ENCODE peak calls at places on chromosome 10, in eight cellular contexts. L is ovary, T is body of pancreas, I is adrenal gland, G is HCT116, E is right lobe of liver, R is IMR-90, Z is GM12892. Q is an unnamed sample.

GRCh38 chr10:124655191-124656112 is 88.7 kb downstream of the FAM53B start:
- DNase-seq in L (no peak), T (no peak), I (no peak), G (no peak), E (no peak), R (no peak), Z (no peak), Q (no peak)

GRCh38 chr10:101266396-101267298 is 37.4 kb upstream of the LBX1 start:
- DNase-seq in L (no peak), T (no peak), I (no peak), G (no peak), E (no peak), R (no peak), Z (no peak), Q (no peak)

GRCh38 chr10:8054498-8055407 is at the start of gene GATA3:
- DNase-seq in L (no peak), T (peak; percentile 19), I (peak; percentile 80), G (no peak), E (no peak), R (peak; percentile 34), Z (no peak), Q (no peak)

GRCh38 chr10:45647118-45647517 is 25.5 kb downstream of the ZFAND4 start:
- DNase-seq in L (no peak), T (no peak), I (no peak), G (no peak), E (no peak), R (no peak), Z (no peak), Q (no peak)

GRCh38 chr10:79928028-79928583 is 20.8 kb downstream of the SFTPD start:
- DNase-seq in L (no peak), T (no peak), I (no peak), G (no peak), E (no peak), R (no peak), Z (no peak), Q (no peak)

GRCh38 chr10:13790196-13790595 is 203.4 kb downstream of the PRPF18 start:
- DNase-seq in L (no peak), T (no peak), I (no peak), G (no peak), E (no peak), R (no peak), Z (no peak), Q (no peak)

GRCh38 chr10:62815373-62816111 is 624 bp downstream of the EGR2 start:
- DNase-seq in L (peak; percentile 43), T (no peak), I (peak; percentile 20), G (no peak), E (peak; percentile 60), R (no peak), Z (no peak), Q (no peak)

GRCh38 chr10:132122939-132123445 is 57.2 kb downstream of the JAKMIP3 start:
- DNase-seq in L (no peak), T (no peak), I (no peak), G (no peak), E (peak; percentile 45), R (no peak), Z (no peak), Q (no peak)

GRCh38 chr10:43278216-43278615 is 11.4 kb upstream of the RASGEF1A start:
- DNase-seq in L (no peak), T (no peak), I (no peak), G (no peak), E (no peak), R (no peak), Z (no peak), Q (no peak)

GRCh38 chr10:90088008-90088322 is 386.6 kb downstream of the KIF20B start:
- DNase-seq in L (no peak), T (no peak), I (no peak), G (no peak), E (no peak), R (no peak), Z (no peak), Q (no peak)

GRCh38 chr10:110642980-110643655 is 1.0 kb upstream of the RBM20 start:
- DNase-seq in L (no peak), T (no peak), I (no peak), G (no peak), E (no peak), R (no peak), Z (no peak), Q (no peak)

GRCh38 chr10:35090162-35090954 is at the start of gene CUL2:
- DNase-seq in L (peak; percentile 94), T (peak; percentile 93), I (peak; percentile 94), G (peak; percentile 92), E (peak; percentile 92), R (peak; percentile 96), Z (peak; percentile 86), Q (peak; percentile 95)
- TF ChIP-seq POLR2A in L (no peak), T (no peak), I (no peak), G (no peak), E (peak; percentile 38), R (no peak), Z (no peak), Q (no peak)

DNA sequence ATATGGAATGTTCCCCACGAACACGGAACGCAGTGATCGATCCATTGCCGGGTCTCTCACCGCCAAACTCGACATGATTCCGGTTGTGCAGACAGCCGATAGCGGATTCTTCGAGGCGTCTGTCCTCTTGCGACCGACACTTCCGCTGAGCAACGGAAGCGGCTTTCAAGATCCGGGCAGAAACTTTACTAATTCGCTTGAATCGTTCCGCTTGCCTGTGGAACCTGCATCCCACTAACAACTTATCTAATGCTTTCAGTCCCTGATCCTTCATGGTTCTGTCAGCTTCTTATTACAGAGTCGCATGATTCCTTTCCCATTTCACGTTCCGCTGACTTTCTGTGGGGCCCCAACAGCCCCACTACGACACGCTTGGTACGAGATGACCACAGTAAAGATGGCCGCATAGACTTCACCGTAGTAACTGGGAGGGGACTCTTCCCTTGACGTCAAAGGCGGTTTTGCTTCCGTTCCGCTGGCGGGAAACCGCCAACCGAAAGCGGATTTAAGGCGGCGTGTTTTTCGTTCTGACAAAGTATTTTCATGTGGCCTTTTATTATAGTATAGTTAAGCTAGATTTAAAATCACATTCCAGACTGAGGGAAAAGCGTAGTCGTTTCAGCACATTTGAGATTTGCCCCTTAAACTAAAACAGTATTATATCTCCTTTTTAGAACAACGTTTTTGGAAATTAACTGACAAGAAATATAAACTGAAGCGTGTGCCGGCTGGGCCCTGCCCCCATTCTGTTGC is at the start of gene CSTF2T:
- DNase-seq in L (peak; percentile 90), T (peak; percentile 92), I (peak; percentile 94), G (peak; percentile 94), E (peak; percentile 90), R (peak; percentile 96), Z (peak; percentile 13), Q (peak; percentile 72)
- TF ChIP-seq POLR2A in L (peak; percentile 71), T (no peak), I (peak; percentile 47), G (peak; percentile 32), E (peak; percentile 39), R (peak; percentile 68), Z (peak; percentile 84), Q (peak; percentile 48)

DNA sequence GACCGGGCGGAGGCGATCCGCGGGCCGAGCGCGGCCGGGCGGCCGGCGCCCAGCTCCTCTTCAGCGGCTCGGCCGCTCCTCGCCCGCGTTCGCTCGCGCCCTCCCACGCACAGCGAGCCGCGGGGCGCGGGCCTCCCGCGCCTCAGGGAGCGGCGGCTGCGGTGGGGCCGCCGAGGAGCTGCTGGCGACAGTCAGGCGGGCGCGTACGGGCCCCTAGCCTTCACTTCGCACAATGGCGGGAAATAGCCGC is at the start of gene MCMBP:
- DNase-seq in L (no peak), T (no peak), I (no peak), G (no peak), E (no peak), R (no peak), Z (no peak), Q (no peak)
- TF ChIP-seq POLR2A in L (peak; percentile 68), T (peak; percentile 72), I (no peak), G (peak; percentile 81), E (peak; percentile 86), R (no peak), Z (peak; percentile 79), Q (no peak)

GRCh38 chr10:31031666-31032514 is at the start of gene ZNF438:
- DNase-seq in L (peak; percentile 99), T (peak; percentile 95), I (peak; percentile 97), G (peak; percentile 80), E (peak; percentile 98), R (peak; percentile 95), Z (peak; percentile 84), Q (peak; percentile 93)

GRCh38 chr10:31030216-31030615 is 1.4 kb downstream of the ZNF438 start:
- DNase-seq in L (no peak), T (no peak), I (no peak), G (no peak), E (no peak), R (peak; percentile 16), Z (no peak), Q (no peak)

GRCh38 chr10:31032515-31033132 is 959 bp upstream of the ZNF438 start:
- DNase-seq in L (peak; percentile 62), T (no peak), I (no peak), G (no peak), E (peak; percentile 60), R (no peak), Z (no peak), Q (no peak)

GRCh38 chr10:31030800-31031199 is 865 bp downstream of the ZNF438 start:
- DNase-seq in L (no peak), T (no peak), I (no peak), G (no peak), E (no peak), R (no peak), Z (no peak), Q (no peak)

DNA sequence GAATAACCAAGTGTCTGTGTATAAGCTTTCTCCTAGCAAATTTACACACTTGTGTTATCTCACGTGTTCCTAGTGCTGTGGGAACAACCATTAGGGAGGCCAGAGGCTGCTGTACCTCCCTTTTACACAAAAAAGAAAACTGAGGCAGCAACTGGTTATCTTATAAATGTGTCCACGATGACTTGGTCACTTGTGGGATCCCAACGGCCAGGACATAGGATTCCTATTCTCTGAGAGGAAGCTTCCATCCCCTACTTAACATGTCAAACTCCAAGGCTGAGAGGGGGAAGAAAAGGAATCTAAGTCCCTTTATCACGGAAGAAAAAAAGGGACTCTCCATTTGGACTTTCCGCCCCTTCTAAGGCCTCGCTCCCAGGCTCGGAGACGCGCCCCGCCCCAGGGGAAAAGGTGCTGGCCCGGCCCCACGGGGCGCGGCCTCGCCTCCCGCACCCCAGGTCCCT is 430 bp downstream of the ZNF438 start:
- DNase-seq in L (no peak), T (no peak), I (no peak), G (no peak), E (no peak), R (no peak), Z (peak; percentile 64), Q (no peak)
- TF ChIP-seq POLR2A in L (no peak), T (no peak), I (no peak), G (no peak), E (no peak), R (no peak), Z (no peak), Q (no peak)

DNA sequence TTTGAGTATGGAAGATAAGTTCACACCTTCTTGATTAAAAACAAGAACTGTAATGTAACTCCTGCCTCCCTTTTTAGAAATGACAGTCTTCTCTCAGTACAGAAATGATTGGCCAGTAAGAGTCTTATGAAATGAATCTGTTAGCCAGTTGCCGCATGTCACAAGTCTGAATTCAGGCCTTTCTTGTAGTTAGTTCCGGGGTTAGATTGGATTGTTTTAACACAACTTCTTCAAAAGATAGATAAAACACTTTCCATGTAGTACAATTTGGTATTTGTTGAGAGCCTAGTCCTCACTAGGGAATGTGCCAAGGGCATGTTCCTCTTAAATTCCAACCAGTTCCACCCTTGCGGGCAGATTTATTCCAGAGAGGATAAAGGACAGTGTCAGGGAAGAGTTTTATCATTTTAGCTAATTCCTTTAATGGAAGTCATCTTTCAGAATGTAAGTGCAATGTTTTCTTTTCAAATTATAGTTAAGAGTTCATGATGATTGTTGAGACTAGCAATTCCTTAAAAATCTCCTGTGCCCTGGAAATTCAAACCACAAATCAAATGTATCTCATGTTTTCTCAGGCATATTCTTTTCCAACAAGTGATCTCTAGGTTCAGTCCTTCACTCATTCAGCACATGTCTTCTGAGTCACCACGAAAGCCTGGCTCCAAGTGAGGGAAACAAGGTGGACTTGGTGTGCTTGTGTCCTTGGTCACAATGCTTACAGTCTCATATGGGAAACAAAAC is 4.1 kb downstream of the FHIP2A start:
- DNase-seq in L (no peak), T (no peak), I (peak; percentile 57), G (no peak), E (no peak), R (peak; percentile 96), Z (peak; percentile 27), Q (no peak)
- TF ChIP-seq POLR2A in L (no peak), T (no peak), I (no peak), G (no peak), E (no peak), R (no peak), Z (no peak), Q (no peak)

Q was measured in tibial nerve.